ENCODE peak calls at places on chromosomes 13 and 19, in nine cellular contexts. One of them, this sample, is unnamed.

GRCh38 chr19:49340069-49340864 is 5.1 kb downstream of the CD37 start:
- DNase-seq in lower lobe of right lung: peak; percentile 75
- DNase-seq in right lobe of liver: peak; percentile 84
- DNase-seq in uterus: peak; percentile 74
- DNase-seq in endothelial cell of umbilical vein: peak; percentile 56
- DNase-seq in fibroblast of lung: peak; percentile 11
- DNase-seq in cardiac muscle cell: peak; percentile 28
- DNase-seq in heart left ventricle: peak; percentile 75
- DNase-seq in thoracic aorta: peak; percentile 36
- DNase-seq in this sample: no peak

GRCh38 chr13:44694842-44695241 is 118.7 kb upstream of the TSC22D1 start:
- DNase-seq in lower lobe of right lung: no peak
- DNase-seq in right lobe of liver: no peak
- DNase-seq in uterus: no peak
- DNase-seq in endothelial cell of umbilical vein: no peak
- DNase-seq in fibroblast of lung: no peak
- DNase-seq in cardiac muscle cell: no peak
- DNase-seq in heart left ventricle: peak; percentile 74
- DNase-seq in thoracic aorta: no peak
- DNase-seq in this sample: peak; percentile 17

GRCh38 chr13:24802074-24802473 is 38.1 kb downstream of the RNF17 start:
- DNase-seq in lower lobe of right lung: no peak
- DNase-seq in right lobe of liver: no peak
- DNase-seq in uterus: no peak
- DNase-seq in endothelial cell of umbilical vein: no peak
- DNase-seq in fibroblast of lung: peak; percentile 20
- DNase-seq in cardiac muscle cell: no peak
- DNase-seq in heart left ventricle: no peak
- DNase-seq in thoracic aorta: no peak
- DNase-seq in this sample: no peak

GRCh38 chr19:1248454-1249297 is at the start of gene MIDN:
- DNase-seq in lower lobe of right lung: peak; percentile 92
- DNase-seq in right lobe of liver: peak; percentile 92
- DNase-seq in uterus: peak; percentile 87
- DNase-seq in endothelial cell of umbilical vein: peak; percentile 86
- DNase-seq in fibroblast of lung: peak; percentile 90
- DNase-seq in cardiac muscle cell: peak; percentile 88
- DNase-seq in heart left ventricle: peak; percentile 91
- DNase-seq in thoracic aorta: no peak
- DNase-seq in this sample: peak; percentile 87

GRCh38 chr19:2274937-2275535 is 6.9 kb downstream of the PEAK3 start:
- DNase-seq in lower lobe of right lung: peak; percentile 80
- DNase-seq in right lobe of liver: peak; percentile 57
- DNase-seq in uterus: peak; percentile 67
- DNase-seq in endothelial cell of umbilical vein: peak; percentile 60
- DNase-seq in fibroblast of lung: peak; percentile 59
- DNase-seq in cardiac muscle cell: peak; percentile 77
- DNase-seq in heart left ventricle: peak; percentile 79
- DNase-seq in thoracic aorta: no peak
- DNase-seq in this sample: peak; percentile 73

GRCh38 chr13:75363371-75363770 is 118.6 kb downstream of the TBC1D4 start:
- DNase-seq in lower lobe of right lung: no peak
- DNase-seq in right lobe of liver: no peak
- DNase-seq in uterus: no peak
- DNase-seq in endothelial cell of umbilical vein: no peak
- DNase-seq in fibroblast of lung: no peak
- DNase-seq in cardiac muscle cell: no peak
- DNase-seq in heart left ventricle: no peak
- DNase-seq in thoracic aorta: no peak
- DNase-seq in this sample: no peak

GRCh38 chr13:89066868-89067466 is 1395.8 kb downstream of the SLITRK5 start:
- DNase-seq in lower lobe of right lung: no peak
- DNase-seq in right lobe of liver: no peak
- DNase-seq in uterus: no peak
- DNase-seq in endothelial cell of umbilical vein: no peak
- DNase-seq in fibroblast of lung: peak; percentile 81
- DNase-seq in cardiac muscle cell: peak; percentile 75
- DNase-seq in heart left ventricle: no peak
- DNase-seq in thoracic aorta: no peak
- DNase-seq in this sample: no peak

GRCh38 chr19:56875717-56876116 is 35.2 kb upstream of the PEG3 start:
- DNase-seq in lower lobe of right lung: no peak
- DNase-seq in right lobe of liver: no peak
- DNase-seq in uterus: no peak
- DNase-seq in endothelial cell of umbilical vein: no peak
- DNase-seq in fibroblast of lung: no peak
- DNase-seq in cardiac muscle cell: no peak
- DNase-seq in heart left ventricle: no peak
- DNase-seq in thoracic aorta: no peak
- DNase-seq in this sample: no peak

GRCh38 chr13:50668882-50669281 is 174.6 kb downstream of the DLEU7 start:
- DNase-seq in lower lobe of right lung: no peak
- DNase-seq in right lobe of liver: no peak
- DNase-seq in uterus: no peak
- DNase-seq in endothelial cell of umbilical vein: no peak
- DNase-seq in fibroblast of lung: no peak
- DNase-seq in cardiac muscle cell: no peak
- DNase-seq in heart left ventricle: no peak
- DNase-seq in thoracic aorta: no peak
- DNase-seq in this sample: no peak

GRCh38 chr13:49300716-49301589 is 53.2 kb downstream of the CDADC1 start:
- DNase-seq in lower lobe of right lung: peak; percentile 57
- DNase-seq in right lobe of liver: no peak
- DNase-seq in uterus: peak; percentile 52
- DNase-seq in endothelial cell of umbilical vein: peak; percentile 70
- DNase-seq in fibroblast of lung: peak; percentile 84
- DNase-seq in cardiac muscle cell: peak; percentile 74
- DNase-seq in heart left ventricle: peak; percentile 40
- DNase-seq in thoracic aorta: no peak
- DNase-seq in this sample: no peak

DNA sequence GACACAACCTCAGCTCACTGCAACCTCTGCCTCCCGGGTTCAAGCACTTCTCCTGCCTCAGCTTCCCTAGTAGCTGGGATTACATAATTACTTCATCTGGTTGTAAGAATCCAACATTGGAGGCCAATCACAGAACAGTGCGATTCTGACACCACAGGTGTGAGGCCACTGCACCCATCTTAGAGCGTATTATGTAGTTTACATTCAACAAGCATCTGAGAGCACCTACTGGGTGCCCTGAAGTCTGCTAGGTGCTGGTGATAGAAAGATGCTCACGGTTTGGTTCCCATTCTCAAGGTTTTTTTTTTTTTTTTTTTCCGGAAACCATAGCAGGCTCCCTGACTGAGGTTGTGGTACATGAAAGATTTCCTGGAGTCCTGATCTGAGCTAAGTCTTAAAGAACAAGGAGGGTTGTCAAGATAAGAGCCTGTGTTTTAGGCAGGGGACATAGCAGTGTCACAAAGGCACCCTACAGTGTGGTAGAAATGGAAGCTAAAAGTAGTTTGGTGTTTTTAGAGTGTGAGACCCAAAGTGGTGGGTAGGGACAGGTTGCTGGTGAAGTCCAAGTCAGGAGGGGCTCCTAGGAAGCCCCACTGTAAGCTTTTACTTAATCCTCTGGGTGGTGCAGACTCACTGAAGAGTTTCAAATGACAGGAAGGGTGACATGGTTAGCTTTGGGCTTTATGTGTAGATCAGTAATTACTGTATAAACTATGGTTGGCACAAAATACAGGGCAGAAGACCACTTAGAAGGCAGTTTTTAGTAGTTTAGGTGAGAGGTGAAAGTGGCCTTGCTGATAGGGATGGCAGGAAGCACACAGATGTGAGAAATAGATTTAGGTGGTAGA is 15.2 kb downstream of the SAE1 start:
- DNase-seq in lower lobe of right lung: no peak
- DNase-seq in right lobe of liver: no peak
- DNase-seq in uterus: no peak
- DNase-seq in endothelial cell of umbilical vein: no peak
- DNase-seq in fibroblast of lung: no peak
- DNase-seq in cardiac muscle cell: no peak
- DNase-seq in heart left ventricle: no peak
- DNase-seq in thoracic aorta: no peak
- DNase-seq in this sample: no peak
- H3K4me3 ChIP-seq in lower lobe of right lung: no peak overlapping the region
- H3K4me3 ChIP-seq in right lobe of liver: no peak overlapping the region
- H3K4me3 ChIP-seq in uterus: no peak overlapping the region
- H3K4me3 ChIP-seq in endothelial cell of umbilical vein: no peak overlapping the region
- H3K4me3 ChIP-seq in fibroblast of lung: no peak overlapping the region
- H3K4me3 ChIP-seq in cardiac muscle cell: no peak overlapping the region
- H3K4me3 ChIP-seq in heart left ventricle: no peak overlapping the region
- H3K4me3 ChIP-seq in thoracic aorta: no peak overlapping the region
- H3K4me3 ChIP-seq in this sample: no peak overlapping the region

GRCh38 chr19:41882568-41883462 is at the start of gene ARHGEF1:
- DNase-seq in lower lobe of right lung: peak; percentile 83
- DNase-seq in right lobe of liver: peak; percentile 78
- DNase-seq in uterus: peak; percentile 51
- DNase-seq in endothelial cell of umbilical vein: peak; percentile 6
- DNase-seq in fibroblast of lung: peak; percentile 18
- DNase-seq in cardiac muscle cell: peak; percentile 38
- DNase-seq in heart left ventricle: peak; percentile 78
- DNase-seq in thoracic aorta: no peak
- DNase-seq in this sample: no peak

GRCh38 chr19:41883463-41883820 is 458 bp downstream of the ARHGEF1 start:
- DNase-seq in lower lobe of right lung: no peak
- DNase-seq in right lobe of liver: no peak
- DNase-seq in uterus: no peak
- DNase-seq in endothelial cell of umbilical vein: no peak
- DNase-seq in fibroblast of lung: no peak
- DNase-seq in cardiac muscle cell: no peak
- DNase-seq in heart left ventricle: no peak
- DNase-seq in thoracic aorta: no peak
- DNase-seq in this sample: no peak

GRCh38 chr19:41880329-41880708 is 2.7 kb upstream of the ARHGEF1 start:
- DNase-seq in lower lobe of right lung: no peak
- DNase-seq in right lobe of liver: no peak
- DNase-seq in uterus: no peak
- DNase-seq in endothelial cell of umbilical vein: no peak
- DNase-seq in fibroblast of lung: no peak
- DNase-seq in cardiac muscle cell: no peak
- DNase-seq in heart left ventricle: no peak
- DNase-seq in thoracic aorta: no peak
- DNase-seq in this sample: no peak

GRCh38 chr19:41886761-41887710 is 4.1 kb downstream of the ARHGEF1 start:
- DNase-seq in lower lobe of right lung: no peak
- DNase-seq in right lobe of liver: no peak
- DNase-seq in uterus: no peak
- DNase-seq in endothelial cell of umbilical vein: no peak
- DNase-seq in fibroblast of lung: no peak
- DNase-seq in cardiac muscle cell: no peak
- DNase-seq in heart left ventricle: no peak
- DNase-seq in thoracic aorta: no peak
- DNase-seq in this sample: no peak

GRCh38 chr19:41883821-41884733 is 1.1 kb downstream of the ARHGEF1 start:
- DNase-seq in lower lobe of right lung: peak; percentile 97
- DNase-seq in right lobe of liver: peak; percentile 97
- DNase-seq in uterus: peak; percentile 96
- DNase-seq in endothelial cell of umbilical vein: peak; percentile 94
- DNase-seq in fibroblast of lung: peak; percentile 97
- DNase-seq in cardiac muscle cell: peak; percentile 97
- DNase-seq in heart left ventricle: peak; percentile 97
- DNase-seq in thoracic aorta: peak; percentile 67
- DNase-seq in this sample: peak; percentile 90
- H3K27ac ChIP-seq in lower lobe of right lung: peak overlapping the region; percentile 95
- H3K27ac ChIP-seq in right lobe of liver: peak overlapping the region; percentile 85
- H3K27ac ChIP-seq in uterus: peak overlapping the region; percentile 81
- H3K27ac ChIP-seq in endothelial cell of umbilical vein: peak overlapping the region; percentile 33
- H3K27ac ChIP-seq in fibroblast of lung: peak overlapping the region; percentile 68
- H3K27ac ChIP-seq in cardiac muscle cell: no peak overlapping the region
- H3K27ac ChIP-seq in heart left ventricle: peak overlapping the region; percentile 93
- H3K27ac ChIP-seq in thoracic aorta: peak overlapping the region; percentile 80
- H3K27ac ChIP-seq in this sample: peak overlapping the region; percentile 70

GRCh38 chr19:6263306-6264076 is 16.3 kb downstream of the MLLT1 start:
- DNase-seq in lower lobe of right lung: no peak
- DNase-seq in right lobe of liver: peak; percentile 19
- DNase-seq in uterus: no peak
- DNase-seq in endothelial cell of umbilical vein: no peak
- DNase-seq in fibroblast of lung: no peak
- DNase-seq in cardiac muscle cell: no peak
- DNase-seq in heart left ventricle: no peak
- DNase-seq in thoracic aorta: no peak
- DNase-seq in this sample: no peak
- H3K36me3 ChIP-seq in lower lobe of right lung: peaks cover 67% of the 10 kb centered on the region
- H3K36me3 ChIP-seq in right lobe of liver: peaks cover 15% of the 10 kb centered on the region
- H3K36me3 ChIP-seq in uterus: no peaks in the 10 kb centered on the region
- H3K36me3 ChIP-seq in endothelial cell of umbilical vein: peaks cover 40% of the 10 kb centered on the region
- H3K36me3 ChIP-seq in fibroblast of lung: peaks cover 21% of the 10 kb centered on the region
- H3K36me3 ChIP-seq in cardiac muscle cell: peaks cover 5% of the 10 kb centered on the region
- H3K36me3 ChIP-seq in heart left ventricle: no peaks in the 10 kb centered on the region
- H3K36me3 ChIP-seq in thoracic aorta: peaks cover 12% of the 10 kb centered on the region
- H3K36me3 ChIP-seq in this sample: no peaks in the 10 kb centered on the region

GRCh38 chr19:54608205-54608604 is 14.8 kb downstream of the LILRA1 start:
- DNase-seq in lower lobe of right lung: no peak
- DNase-seq in right lobe of liver: no peak
- DNase-seq in uterus: no peak
- DNase-seq in endothelial cell of umbilical vein: no peak
- DNase-seq in fibroblast of lung: no peak
- DNase-seq in cardiac muscle cell: no peak
- DNase-seq in heart left ventricle: no peak
- DNase-seq in thoracic aorta: no peak
- DNase-seq in this sample: no peak

GRCh38 chr19:54608792-54609191 is 15.4 kb downstream of the LILRA1 start:
- DNase-seq in lower lobe of right lung: no peak
- DNase-seq in right lobe of liver: no peak
- DNase-seq in uterus: no peak
- DNase-seq in endothelial cell of umbilical vein: no peak
- DNase-seq in fibroblast of lung: no peak
- DNase-seq in cardiac muscle cell: no peak
- DNase-seq in heart left ventricle: no peak
- DNase-seq in thoracic aorta: no peak
- DNase-seq in this sample: no peak

GRCh38 chr19:54607782-54608150 is 14.3 kb downstream of the LILRA1 start:
- DNase-seq in lower lobe of right lung: no peak
- DNase-seq in right lobe of liver: no peak
- DNase-seq in uterus: no peak
- DNase-seq in endothelial cell of umbilical vein: no peak
- DNase-seq in fibroblast of lung: no peak
- DNase-seq in cardiac muscle cell: no peak
- DNase-seq in heart left ventricle: no peak
- DNase-seq in thoracic aorta: no peak
- DNase-seq in this sample: no peak

GRCh38 chr19:54606891-54607781 is 13.7 kb downstream of the LILRA1 start:
- DNase-seq in lower lobe of right lung: no peak
- DNase-seq in right lobe of liver: no peak
- DNase-seq in uterus: no peak
- DNase-seq in endothelial cell of umbilical vein: no peak
- DNase-seq in fibroblast of lung: no peak
- DNase-seq in cardiac muscle cell: no peak
- DNase-seq in heart left ventricle: no peak
- DNase-seq in thoracic aorta: no peak
- DNase-seq in this sample: no peak

DNA sequence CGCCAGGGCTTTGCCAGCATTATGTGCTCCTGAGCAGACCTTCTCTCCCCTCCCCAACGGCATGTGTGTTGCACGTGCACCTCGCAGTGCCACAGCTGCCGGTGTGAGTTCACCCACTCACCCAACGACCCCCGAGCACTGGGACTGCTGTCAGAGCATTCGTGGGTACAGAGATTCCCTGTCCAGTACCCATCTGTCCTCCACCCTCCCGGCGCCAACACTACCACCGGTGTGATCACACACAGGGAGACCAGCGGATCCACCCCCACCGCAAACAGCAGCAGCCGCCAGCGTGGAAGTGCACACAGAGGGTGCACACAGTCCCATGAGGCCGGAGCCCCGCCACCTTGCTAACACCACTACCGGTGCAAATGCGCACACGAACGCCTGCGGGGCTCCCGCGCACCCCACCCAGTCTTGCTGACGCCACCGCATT is 15.9 kb downstream of the LILRA1 start:
- DNase-seq in lower lobe of right lung: no peak
- DNase-seq in right lobe of liver: no peak
- DNase-seq in uterus: no peak
- DNase-seq in endothelial cell of umbilical vein: no peak
- DNase-seq in fibroblast of lung: no peak
- DNase-seq in cardiac muscle cell: no peak
- DNase-seq in heart left ventricle: no peak
- DNase-seq in thoracic aorta: no peak
- DNase-seq in this sample: no peak
- H3K4me3 ChIP-seq in lower lobe of right lung: no peak overlapping the region
- H3K4me3 ChIP-seq in right lobe of liver: no peak overlapping the region
- H3K4me3 ChIP-seq in uterus: no peak overlapping the region
- H3K4me3 ChIP-seq in endothelial cell of umbilical vein: no peak overlapping the region
- H3K4me3 ChIP-seq in fibroblast of lung: no peak overlapping the region
- H3K4me3 ChIP-seq in cardiac muscle cell: no peak overlapping the region
- H3K4me3 ChIP-seq in heart left ventricle: no peak overlapping the region
- H3K4me3 ChIP-seq in thoracic aorta: no peak overlapping the region
- H3K4me3 ChIP-seq in this sample: no peak overlapping the region

This sample was measured in gastrocnemius medialis.